ENCODE peak calls at places on chromosome 15, in ten cellular contexts. G, N, Q, B, F, E, J, C, D and O are unnamed samples.

GRCh38 chr15:25803541-25803940 is 59.6 kb downstream of the ATP10A start:
- DNase-seq in N (no peak), Q (no peak), D (no peak), E (no peak), B (no peak), J (no peak), G (no peak), F (no peak), C (no peak), O (no peak)

GRCh38 chr15:58454950-58455401 is 23.2 kb downstream of the LIPC start:
- DNase-seq in E (no peak), J (no peak), F (no peak), D (no peak), C (no peak), Q (no peak), N (no peak), B (no peak), G (no peak), O (no peak)

GRCh38 chr15:28027714-28028076 is 71.4 kb downstream of the OCA2 start:
- DNase-seq in B (no peak), E (no peak), F (no peak), G (no peak), N (no peak), Q (no peak), D (no peak), J (no peak), C (no peak), O (no peak)

GRCh38 chr15:78399081-78399480 is 38.9 kb upstream of the IREB2 start:
- DNase-seq in N (no peak), E (no peak), C (no peak), G (no peak), J (no peak), B (no peak), F (no peak), D (no peak), Q (no peak), O (no peak)

GRCh38 chr15:94238539-94239118 is 7.3 kb downstream of the MCTP2 start:
- DNase-seq in C (no peak), F (no peak), J (no peak), G (no peak), B (no peak), D (no peak), N (no peak), E (no peak), Q (no peak), O (no peak)

GRCh38 chr15:74750759-74751158 is 2.1 kb downstream of the CYP1A2 start:
- DNase-seq in Q (no peak), D (peak; percentile 23), G (no peak), B (no peak), C (no peak), F (no peak), E (no peak), J (no peak), N (no peak), O (no peak)

GRCh38 chr15:60374628-60375081 is 23.1 kb downstream of the ANXA2 start:
- DNase-seq in C (no peak), B (peak; percentile 29), F (no peak), J (peak; percentile 93), D (peak; percentile 82), N (peak; percentile 96), G (no peak), E (peak; percentile 98), Q (no peak), O (peak; percentile 94)

GRCh38 chr15:31277335-31278055 is 49.1 kb upstream of the KLF13 start:
- DNase-seq in F (no peak), C (peak; percentile 16), J (no peak), E (no peak), N (no peak), G (peak; percentile 4), Q (no peak), B (no peak), D (peak; percentile 25), O (no peak)

GRCh38 chr15:95429345-95429744 is 901.2 kb upstream of the NR2F2 start:
- DNase-seq in Q (no peak), B (no peak), E (no peak), J (no peak), D (no peak), G (no peak), F (no peak), C (no peak), N (no peak), O (no peak)

GRCh38 chr15:68791431-68792283 is 29.0 kb downstream of the ANP32A start:
- DNase-seq in E (no peak), C (no peak), D (no peak), N (no peak), F (no peak), J (no peak), G (no peak), B (no peak), Q (no peak), O (no peak)

GRCh38 chr15:37891754-37892368 is 42.6 kb upstream of the TMCO5A start:
- DNase-seq in G (no peak), B (no peak), N (peak; percentile 38), F (no peak), J (no peak), C (no peak), D (no peak), Q (no peak), E (no peak), O (no peak)

GRCh38 chr15:96351801-96352593 is 21.5 kb downstream of the NR2F2 start:
- DNase-seq in Q (no peak), C (no peak), G (peak; percentile 33), E (no peak), N (no peak), F (peak; percentile 51), D (peak; percentile 55), J (no peak), B (no peak), O (no peak)

GRCh38 chr15:63846022-63846544 is 12.3 kb upstream of the HERC1 start:
- DNase-seq in B (no peak), J (no peak), Q (no peak), F (no peak), D (no peak), C (no peak), E (no peak), G (no peak), N (no peak), O (no peak)

GRCh38 chr15:84988909-84989644 is 7.4 kb downstream of the PDE8A start:
- DNase-seq in F (no peak), Q (no peak), E (no peak), J (no peak), G (no peak), N (no peak), D (no peak), C (no peak), B (no peak), O (no peak)

DNA sequence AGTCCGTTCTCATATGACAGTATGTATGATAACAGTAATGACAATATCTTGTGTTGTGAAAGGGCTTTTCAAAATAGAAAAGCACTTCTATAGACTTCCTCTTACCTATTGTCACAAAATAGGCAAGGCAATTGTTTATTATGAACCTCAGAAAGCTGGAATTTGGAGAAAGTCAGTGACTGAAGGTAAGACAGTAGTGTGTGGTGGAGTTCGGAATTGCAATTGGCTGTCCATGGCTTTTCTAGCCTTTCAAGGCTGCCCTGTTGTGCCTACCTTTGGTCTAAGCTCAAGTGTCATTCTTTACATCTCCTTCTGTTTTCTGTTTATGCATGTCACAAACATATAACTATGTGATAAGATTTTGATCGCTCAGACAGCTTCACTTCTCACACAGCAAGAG is 219.3 kb upstream of the NR2E3 start:
- DNase-seq in C (no peak), N (no peak), G (no peak), J (no peak), F (no peak), B (no peak), E (no peak), D (no peak), Q (no peak), O (no peak)
- TF ChIP-seq CTCF in C (no peak), N (no peak), G (no peak), J (no peak), F (no peak), B (no peak), E (peak; percentile 16), D (no peak), Q (peak; percentile 8), O (no peak)

DNA sequence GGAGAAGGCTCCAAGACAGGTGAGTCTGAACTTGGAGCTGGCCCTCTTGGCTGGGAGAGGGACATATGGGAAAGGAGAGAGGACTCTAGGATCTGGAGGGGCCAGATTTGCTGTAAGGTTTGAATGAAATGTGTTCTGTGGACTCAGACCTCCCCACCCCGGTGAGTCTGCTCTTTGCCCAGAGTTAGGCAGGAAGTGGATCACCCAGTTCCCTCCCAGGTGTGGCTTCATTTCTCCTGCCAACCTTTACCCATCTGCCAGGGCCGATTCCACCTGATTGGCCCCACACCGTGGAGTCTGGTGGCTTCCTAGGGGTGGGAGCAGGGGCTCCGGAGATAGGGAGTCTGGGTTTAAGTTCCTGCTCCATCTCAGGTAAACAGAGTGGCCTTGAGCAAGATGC is 25.5 kb downstream of the CD276 start:
- DNase-seq in D (no peak), N (no peak), E (no peak), Q (no peak), J (no peak), B (no peak), C (no peak), G (no peak), F (no peak), O (no peak)
- H3K36me3 ChIP-seq in D (no peaks in the 10 kb centered on the region), N (peaks cover 16% of the 10 kb centered on the region), E (peaks cover 3% of the 10 kb centered on the region), Q (peaks cover 72% of the 10 kb centered on the region), J (peaks cover 76% of the 10 kb centered on the region), B (peaks cover 98% of the 10 kb centered on the region), C (no peaks in the 10 kb centered on the region), G (peaks cover 66% of the 10 kb centered on the region), F (no peaks in the 10 kb centered on the region), O (peaks cover 47% of the 10 kb centered on the region)

GRCh38 chr15:73049564-73050215 is 2.6 kb upstream of the NEO1 start:
- DNase-seq in G (no peak), F (no peak), E (no peak), N (no peak), J (no peak), B (no peak), Q (no peak), D (no peak), C (no peak), O (no peak)
- H3K27me3 ChIP-seq in G (no peaks in the 10 kb centered on the region), F (no peaks in the 10 kb centered on the region), E (peaks cover 51% of the 10 kb centered on the region), N (no peaks in the 10 kb centered on the region), J (no peaks in the 10 kb centered on the region), B (no peaks in the 10 kb centered on the region), Q (peaks cover 7% of the 10 kb centered on the region), D (no peaks in the 10 kb centered on the region), C (no peaks in the 10 kb centered on the region), O (peaks cover 12% of the 10 kb centered on the region)

GRCh38 chr15:56806147-56806536 is 72.8 kb upstream of the ZNF280D start:
- DNase-seq in E (no peak), F (no peak), D (no peak), B (no peak), Q (no peak), N (no peak), G (no peak), C (no peak), J (no peak), O (no peak)

GRCh38 chr15:56805466-56806146 is 72.3 kb upstream of the ZNF280D start:
- DNase-seq in C (no peak), J (peak; percentile 69), F (no peak), E (peak; percentile 48), G (no peak), N (peak; percentile 65), D (no peak), Q (no peak), B (no peak), O (peak; percentile 30)

GRCh38 chr15:56804279-56804678 is 71.0 kb upstream of the ZNF280D start:
- DNase-seq in B (no peak), Q (no peak), C (no peak), D (no peak), G (no peak), J (no peak), F (no peak), E (no peak), N (no peak), O (no peak)

GRCh38 chr15:56802164-56802563 is 68.9 kb upstream of the ZNF280D start:
- DNase-seq in Q (no peak), E (no peak), B (no peak), D (no peak), F (no peak), N (no peak), J (no peak), G (no peak), C (no peak), O (no peak)

GRCh38 chr15:56804908-56805307 is 71.6 kb upstream of the ZNF280D start:
- DNase-seq in G (no peak), F (no peak), J (no peak), C (no peak), E (no peak), D (no peak), B (no peak), N (no peak), Q (no peak), O (no peak)
- TF ChIP-seq CTCF in G (no peak), F (peak; percentile 12), J (no peak), C (no peak), E (no peak), D (no peak), B (no peak), N (no peak), Q (no peak), O (no peak)